ENCODE peak calls at places on chromosomes 2 and 18, in four cellular contexts. N is H1, R is HCT116, P is K562. T is an unnamed sample.
A peak's percentile ranks its signal among the peaks of the same experiment; 100 is the strongest.

GRCh38 chr2:164412831-164413230 is 208.5 kb downstream of the GRB14 start:
- DNase-seq in R (no peak), N (no peak), P (no peak), T (no peak)

GRCh38 chr2:66570471-66570870 is 135.5 kb downstream of the MEIS1 start:
- DNase-seq in R (no peak), N (no peak), P (no peak), T (no peak)

GRCh38 chr18:48989304-48990284 is 38.8 kb upstream of the SMAD7 start:
- DNase-seq in R (no peak), N (no peak), P (no peak), T (peak; percentile 68)

GRCh38 chr2:81436256-81436655 is 1131.7 kb upstream of the LRRTM1 start:
- DNase-seq in R (peak; percentile 63), P (no peak), N (no peak), T (peak; percentile 7)

GRCh38 chr2:172510083-172510482 is 45.8 kb upstream of the PDK1 start:
- DNase-seq in P (no peak), R (no peak), N (no peak), T (no peak)

GRCh38 chr2:218878941-218879761 is 1.5 kb upstream of the WNT10A start:
- DNase-seq in P (no peak), R (no peak), N (no peak), T (no peak)

GRCh38 chr18:22983175-22983574 is 50.0 kb downstream of the RBBP8 start:
- DNase-seq in P (peak; percentile 18), N (no peak), R (peak; percentile 24), T (peak; percentile 30)

GRCh38 chr2:232839680-232840079 is 30.4 kb upstream of the SNORC start:
- DNase-seq in P (peak; percentile 13), N (no peak), R (no peak), T (no peak)

GRCh38 chr2:149021271-149021719 is 17.2 kb upstream of the LYPD6B start:
- DNase-seq in N (no peak), P (no peak), R (no peak), T (no peak)

GRCh38 chr2:71452565-71452964 is 796 bp upstream of the DYSF start:
- DNase-seq in P (peak; percentile 89), R (peak; percentile 10), N (no peak), T (no peak)

DNA sequence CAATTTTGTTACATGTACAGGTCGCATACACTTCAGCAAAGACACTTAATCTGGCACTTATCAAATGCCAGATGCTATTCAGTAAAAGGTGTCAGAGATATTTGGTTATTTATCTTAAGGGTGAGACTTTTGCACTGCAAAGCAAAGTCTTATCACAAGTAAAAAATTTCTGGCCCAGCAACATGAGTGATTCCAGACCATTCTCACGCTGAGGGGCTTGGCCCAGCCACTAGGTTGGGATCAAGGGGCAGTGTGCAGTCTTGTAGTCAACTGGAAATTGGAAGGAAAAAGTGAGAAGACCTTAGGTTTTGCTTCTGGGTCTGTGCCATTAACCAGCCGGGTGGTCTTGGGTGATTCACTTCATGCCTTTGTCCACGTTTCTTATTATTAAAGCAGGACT is 181.6 kb downstream of the RNF144A start:
- DNase-seq in R (no peak), N (no peak), P (no peak), T (no peak)
- TF ChIP-seq SP1 in R (no peak), N (no peak), P (no peak), T (no peak)

GRCh38 chr2:55490554-55490953 is 29.0 kb upstream of the CFAP36 start:
- DNase-seq in N (no peak), P (peak; percentile 71), R (no peak), T (peak; percentile 65)
- TF ChIP-seq FOSL1 in N (no peak), P (peak; percentile 63), R (no peak), T (no peak)

DNA sequence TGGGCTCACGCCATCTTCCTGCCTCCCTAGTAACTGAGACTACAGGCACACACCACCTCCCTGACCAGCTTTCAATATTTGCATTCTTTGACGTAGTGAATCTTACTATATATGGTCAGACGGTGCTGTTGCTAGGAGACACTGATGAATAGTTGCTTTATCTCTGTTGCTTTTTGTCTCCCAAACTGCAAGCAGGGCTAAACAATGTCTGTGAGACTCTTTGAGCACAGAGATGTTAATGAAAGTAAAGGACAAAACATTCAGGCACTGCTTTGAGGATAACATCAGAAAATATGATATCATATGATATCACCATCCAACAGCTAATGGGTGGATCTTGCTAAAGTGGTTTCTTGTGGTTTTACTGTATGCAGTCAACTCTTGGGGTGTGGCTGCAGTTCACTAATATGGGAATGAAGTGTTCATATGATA is 43.0 kb downstream of the EMILIN2 start:
- DNase-seq in R (no peak), P (no peak), N (no peak), T (peak; percentile 33)
- TF ChIP-seq SP1 in R (no peak), P (no peak), N (no peak), T (no peak)

GRCh38 chr2:95329891-95330822 is 33.0 kb downstream of the KCNIP3 start:
- DNase-seq in P (no peak), R (no peak), N (no peak), T (no peak)

GRCh38 chr2:95330939-95331338 is 33.8 kb downstream of the KCNIP3 start:
- DNase-seq in R (no peak), N (no peak), P (no peak), T (no peak)

GRCh38 chr2:95333056-95333455 is 35.9 kb downstream of the KCNIP3 start:
- DNase-seq in R (no peak), P (no peak), N (no peak), T (no peak)

GRCh38 chr2:95332036-95332435 is 34.9 kb downstream of the KCNIP3 start:
- DNase-seq in R (no peak), N (no peak), P (no peak), T (no peak)

DNA sequence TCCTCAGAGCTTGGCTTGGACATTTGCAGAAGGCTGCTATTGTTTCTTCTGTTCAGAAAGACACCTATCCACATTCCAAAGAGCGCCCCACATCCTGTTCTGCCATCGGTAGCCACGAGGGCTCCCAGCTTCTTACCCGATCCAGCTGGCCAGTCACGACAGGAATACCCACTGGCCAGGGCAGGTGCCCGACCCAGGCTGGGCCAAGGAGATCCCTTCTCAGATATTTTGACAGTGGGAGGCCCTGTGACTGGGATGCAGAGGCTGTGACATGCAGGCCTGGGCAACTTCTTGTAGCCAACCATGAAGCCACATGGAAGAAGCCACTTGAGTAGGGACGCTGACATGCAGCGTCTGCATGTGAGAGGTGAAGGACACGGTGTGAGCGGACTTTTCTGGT is 34.5 kb downstream of the KCNIP3 start:
- DNase-seq in R (no peak), P (no peak), N (no peak), T (no peak)
- TF ChIP-seq FOSL1 in R (no peak), P (no peak), N (no peak), T (no peak)

GRCh38 chr2:23912054-23912453 is 14.9 kb downstream of the ATAD2B start:
- DNase-seq in R (peak; percentile 37), P (peak; percentile 31), N (no peak), T (no peak)
- TF ChIP-seq SP1 in R (no peak), P (no peak), N (no peak), T (no peak)

DNA sequence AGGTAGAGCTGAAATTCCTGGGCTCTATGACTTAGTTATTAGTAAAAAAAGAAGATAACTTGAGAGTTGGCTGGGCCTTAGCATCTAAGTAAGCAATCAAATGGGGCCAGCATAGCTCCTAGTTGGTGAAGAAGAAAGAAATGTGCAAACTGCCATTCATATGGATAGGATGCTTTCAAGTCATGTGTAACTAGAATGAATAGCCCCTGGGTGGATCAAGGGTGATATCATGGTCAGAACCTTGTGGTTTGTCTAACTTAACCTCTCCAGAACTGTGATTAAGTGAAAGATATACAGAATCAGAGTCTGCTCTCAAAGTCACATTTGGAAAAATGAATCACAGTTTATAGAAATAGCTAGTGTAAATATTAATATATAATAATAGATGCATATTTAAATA is 198.7 kb upstream of the DTNA start:
- DNase-seq in P (no peak), N (no peak), R (no peak), T (no peak)
- TF ChIP-seq FOSL1 in P (no peak), N (no peak), R (no peak), T (no peak)

DNA sequence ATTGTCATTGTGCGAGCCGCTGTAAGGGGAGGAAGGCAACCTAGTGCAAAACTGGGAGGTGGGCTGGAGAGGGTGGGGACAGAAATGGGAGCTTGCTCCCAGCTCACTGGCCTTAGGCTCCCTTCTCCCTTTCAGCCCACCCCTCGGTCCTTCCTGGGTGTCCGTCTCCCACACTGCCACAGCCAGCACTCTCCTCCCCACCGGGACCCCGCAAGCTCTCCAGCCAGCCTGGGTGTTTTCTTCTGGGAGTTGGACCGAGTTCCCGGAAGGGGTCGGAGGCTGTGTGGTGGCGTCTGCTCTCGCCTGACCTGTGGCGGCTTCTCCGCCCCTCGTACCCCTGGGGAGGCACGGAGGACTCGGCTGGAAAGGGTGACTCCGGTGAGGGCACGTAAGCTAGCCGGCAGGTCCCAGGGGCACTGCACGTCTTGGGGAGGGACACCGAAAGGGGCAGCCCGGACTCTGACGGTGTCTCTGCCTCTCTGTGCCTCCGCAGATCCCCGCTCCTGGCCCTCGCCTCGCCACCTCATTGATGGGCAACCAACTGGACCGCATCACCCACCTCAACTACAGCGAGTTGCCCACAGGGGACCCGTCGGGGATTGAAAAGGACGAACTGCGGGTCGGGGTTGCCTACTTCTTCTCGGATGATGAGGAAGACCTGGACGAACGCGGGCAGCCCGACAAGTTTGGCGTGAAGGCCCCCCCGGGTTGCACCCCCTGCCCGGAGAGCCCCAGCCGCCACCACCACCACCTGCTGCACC is 1.1 kb downstream of the LRATD1 start:
- DNase-seq in P (no peak), R (no peak), N (peak; percentile 59), T (no peak)
- TF ChIP-seq SP1 in P (no peak), R (no peak), N (no peak), T (no peak)

GRCh38 chr2:45291283-45291682 is 282.0 kb upstream of the SIX2 start:
- DNase-seq in N (no peak), R (no peak), P (no peak), T (no peak)
- TF ChIP-seq FOSL1 in N (no peak), R (no peak), P (no peak), T (no peak)

GRCh38 chr2:55139305-55139704 is 89.1 kb upstream of the RTN4 start:
- DNase-seq in R (no peak), P (no peak), N (no peak), T (no peak)

GRCh38 chr2:55138546-55139288 is 88.5 kb upstream of the RTN4 start:
- DNase-seq in N (no peak), R (no peak), P (no peak), T (no peak)

GRCh38 chr2:55142518-55142917 is 89.6 kb downstream of the CLHC1 start:
- DNase-seq in R (no peak), N (no peak), P (no peak), T (no peak)

GRCh38 chr2:55141572-55142413 is 90.3 kb downstream of the CLHC1 start:
- DNase-seq in P (peak; percentile 47), R (no peak), N (no peak), T (no peak)

GRCh38 chr2:55140316-55141219 is 90.3 kb upstream of the RTN4 start:
- DNase-seq in P (peak; percentile 97), N (no peak), R (no peak), T (no peak)
- TF ChIP-seq SP1 in P (peak; percentile 86), N (no peak), R (no peak), T (no peak)